ENCODE peak calls at places on chromosomes 3 and 15, in five cellular contexts. One of them, this sample, is unnamed.

GRCh38 chr3:160402249-160403027 is 3.0 kb downstream of the SMC4 start:
- DNase-seq in heart left ventricle: no peak
- DNase-seq in uterus: no peak
- DNase-seq in aorta: no peak
- DNase-seq in neural progenitor cell: no peak
- DNase-seq in this sample: no peak

GRCh38 chr3:186354100-186354499 is 7.9 kb downstream of the DGKG start:
- DNase-seq in heart left ventricle: no peak
- DNase-seq in uterus: no peak
- DNase-seq in aorta: no peak
- DNase-seq in neural progenitor cell: no peak
- DNase-seq in this sample: no peak

GRCh38 chr3:117322866-117323265 is 613.3 kb downstream of the TUSC7 start:
- DNase-seq in heart left ventricle: no peak
- DNase-seq in uterus: no peak
- DNase-seq in aorta: no peak
- DNase-seq in neural progenitor cell: peak
- DNase-seq in this sample: no peak

GRCh38 chr15:82968066-82968465 is 15.5 kb upstream of the HOMER2 start:
- DNase-seq in heart left ventricle: no peak
- DNase-seq in uterus: no peak
- DNase-seq in aorta: no peak
- DNase-seq in neural progenitor cell: no peak
- DNase-seq in this sample: no peak

GRCh38 chr15:40133544-40133943 is 24.9 kb upstream of the BMF start:
- DNase-seq in heart left ventricle: no peak
- DNase-seq in uterus: no peak
- DNase-seq in aorta: no peak
- DNase-seq in neural progenitor cell: no peak
- DNase-seq in this sample: no peak

GRCh38 chr3:139457066-139457465 is 19.2 kb downstream of the RBP2 start:
- DNase-seq in heart left ventricle: no peak
- DNase-seq in uterus: no peak
- DNase-seq in aorta: no peak
- DNase-seq in neural progenitor cell: no peak
- DNase-seq in this sample: no peak

GRCh38 chr3:162072656-162073055 is 576.0 kb downstream of the OTOL1 start:
- DNase-seq in heart left ventricle: no peak
- DNase-seq in uterus: no peak
- DNase-seq in aorta: no peak
- DNase-seq in neural progenitor cell: no peak
- DNase-seq in this sample: no peak

GRCh38 chr15:57866149-57866736 is 159.7 kb downstream of the POLR2M start:
- DNase-seq in heart left ventricle: peak
- DNase-seq in uterus: peak
- DNase-seq in aorta: peak
- DNase-seq in neural progenitor cell: peak
- DNase-seq in this sample: peak

GRCh38 chr3:161253711-161254110 is 32.6 kb downstream of the NMD3 start:
- DNase-seq in heart left ventricle: no peak
- DNase-seq in uterus: no peak
- DNase-seq in aorta: no peak
- DNase-seq in neural progenitor cell: no peak
- DNase-seq in this sample: no peak

GRCh38 chr15:64398575-64398974 is 10.9 kb downstream of the TRIP4 start:
- DNase-seq in heart left ventricle: no peak
- DNase-seq in uterus: no peak
- DNase-seq in aorta: no peak
- DNase-seq in neural progenitor cell: no peak
- DNase-seq in this sample: no peak

GRCh38 chr3:29176501-29176900 is 104.4 kb upstream of the RBMS3 start:
- DNase-seq in heart left ventricle: no peak
- DNase-seq in uterus: no peak
- DNase-seq in aorta: no peak
- DNase-seq in neural progenitor cell: peak
- DNase-seq in this sample: no peak

GRCh38 chr3:48832691-48833090 is 15.0 kb downstream of the PRKAR2A start:
- DNase-seq in heart left ventricle: no peak
- DNase-seq in uterus: no peak
- DNase-seq in aorta: no peak
- DNase-seq in neural progenitor cell: no peak
- DNase-seq in this sample: no peak

GRCh38 chr3:80017369-80017768 is 249.6 kb upstream of the ROBO1 start:
- DNase-seq in heart left ventricle: no peak
- DNase-seq in uterus: no peak
- DNase-seq in aorta: no peak
- DNase-seq in neural progenitor cell: no peak
- DNase-seq in this sample: no peak

GRCh38 chr3:127732303-127732702 is 59.6 kb downstream of the ABTB1 start:
- DNase-seq in heart left ventricle: no peak
- DNase-seq in uterus: no peak
- DNase-seq in aorta: no peak
- DNase-seq in neural progenitor cell: peak
- DNase-seq in this sample: no peak

GRCh38 chr3:155232605-155233004 is 60.9 kb downstream of the STRIT1 start:
- DNase-seq in heart left ventricle: peak
- DNase-seq in uterus: peak
- DNase-seq in aorta: peak
- DNase-seq in neural progenitor cell: no peak
- DNase-seq in this sample: no peak

GRCh38 chr15:63084806-63085205 is 36.9 kb upstream of the LACTB start:
- DNase-seq in heart left ventricle: no peak
- DNase-seq in uterus: no peak
- DNase-seq in aorta: no peak
- DNase-seq in neural progenitor cell: no peak
- DNase-seq in this sample: no peak

GRCh38 chr3:14393440-14394111 is 8.8 kb upstream of the SLC6A6 start:
- DNase-seq in heart left ventricle: no peak
- DNase-seq in uterus: no peak
- DNase-seq in aorta: no peak
- DNase-seq in neural progenitor cell: no peak
- DNase-seq in this sample: no peak

GRCh38 chr3:41290736-41291135 is 91.4 kb downstream of the CTNNB1 start:
- DNase-seq in heart left ventricle: no peak
- DNase-seq in uterus: no peak
- DNase-seq in aorta: no peak
- DNase-seq in neural progenitor cell: no peak
- DNase-seq in this sample: no peak

GRCh38 chr15:20646529-20647142 is 105.0 kb upstream of the GOLGA6L6 start:
- DNase-seq in heart left ventricle: no peak
- DNase-seq in uterus: no peak
- DNase-seq in aorta: no peak
- DNase-seq in neural progenitor cell: no peak
- DNase-seq in this sample: no peak

GRCh38 chr3:124229836-124230235 is 237.9 kb upstream of the ROPN1 start:
- DNase-seq in heart left ventricle: no peak
- DNase-seq in uterus: no peak
- DNase-seq in aorta: no peak
- DNase-seq in neural progenitor cell: no peak
- DNase-seq in this sample: no peak

GRCh38 chr15:91974321-91974720 is 120.8 kb downstream of the SLCO3A1 start:
- DNase-seq in heart left ventricle: no peak
- DNase-seq in uterus: no peak
- DNase-seq in aorta: no peak
- DNase-seq in neural progenitor cell: no peak
- DNase-seq in this sample: no peak

GRCh38 chr3:162978136-162978535 is 1481.5 kb downstream of the OTOL1 start:
- DNase-seq in heart left ventricle: no peak
- DNase-seq in uterus: no peak
- DNase-seq in aorta: no peak
- DNase-seq in neural progenitor cell: no peak
- DNase-seq in this sample: no peak

GRCh38 chr3:188185717-188186236 is 31.8 kb downstream of the LPP start:
- DNase-seq in heart left ventricle: peak
- DNase-seq in uterus: no peak
- DNase-seq in aorta: no peak
- DNase-seq in neural progenitor cell: peak
- DNase-seq in this sample: no peak

GRCh38 chr3:118991775-118992174 is 42.9 kb downstream of the IGSF11 start:
- DNase-seq in heart left ventricle: peak
- DNase-seq in uterus: no peak
- DNase-seq in aorta: no peak
- DNase-seq in neural progenitor cell: peak
- DNase-seq in this sample: no peak

GRCh38 chr3:106610362-106610997 is 741.7 kb upstream of the CBLB start:
- DNase-seq in heart left ventricle: no peak
- DNase-seq in uterus: no peak
- DNase-seq in aorta: no peak
- DNase-seq in neural progenitor cell: no peak
- DNase-seq in this sample: no peak

GRCh38 chr3:167913218-167913902 is 177.8 kb downstream of the SERPINI1 start:
- DNase-seq in heart left ventricle: no peak
- DNase-seq in uterus: peak
- DNase-seq in aorta: no peak
- DNase-seq in neural progenitor cell: peak
- DNase-seq in this sample: no peak

DNA sequence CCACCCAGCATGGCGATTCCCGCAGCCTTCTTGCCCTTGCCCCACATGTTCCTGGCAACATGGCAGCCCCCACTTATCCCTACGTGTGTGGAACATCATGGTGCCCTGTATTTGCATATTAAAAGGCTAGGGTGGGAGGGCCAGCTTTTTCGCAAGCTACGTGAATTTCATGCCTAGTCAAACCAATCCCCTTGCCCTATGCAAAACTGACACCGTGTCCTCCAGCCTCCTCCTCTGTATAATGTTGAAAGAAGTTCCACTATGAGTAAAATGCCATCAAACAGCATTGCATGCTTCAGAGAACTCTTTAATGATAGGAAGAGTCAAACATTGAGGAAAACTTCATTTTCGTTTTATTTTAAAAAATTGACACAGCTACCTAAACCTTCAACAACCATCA is 170.9 kb downstream of the IL1RAP start:
- DNase-seq in heart left ventricle: no peak
- DNase-seq in uterus: no peak
- DNase-seq in aorta: no peak
- DNase-seq in neural progenitor cell: no peak
- DNase-seq in this sample: no peak
- H3K27ac ChIP-seq in heart left ventricle: no peak
- H3K27ac ChIP-seq in uterus: no peak
- H3K27ac ChIP-seq in aorta: no peak
- H3K27ac ChIP-seq in neural progenitor cell: no peak
- H3K27ac ChIP-seq in this sample: no peak

DNA sequence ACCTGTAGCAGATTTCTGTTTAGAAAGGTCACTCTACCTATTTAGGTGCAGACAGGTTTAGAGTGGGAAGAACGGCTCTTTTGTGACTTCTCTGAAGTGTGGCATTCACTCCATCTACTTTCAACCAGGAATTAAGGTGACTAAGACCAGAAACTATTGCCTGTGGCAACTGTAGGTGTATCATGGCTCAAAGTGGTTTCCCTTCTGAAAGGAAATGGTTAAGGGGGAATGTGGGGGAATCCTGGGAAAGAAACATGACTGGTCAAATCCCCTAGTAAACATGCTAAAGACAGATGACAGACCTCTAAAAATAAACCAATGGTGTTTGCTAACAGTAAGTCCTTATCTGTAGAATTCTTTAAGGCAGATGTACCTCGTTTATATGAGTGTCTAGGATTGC is 57.0 kb downstream of the MEGF11 start:
- DNase-seq in heart left ventricle: no peak
- DNase-seq in uterus: no peak
- DNase-seq in aorta: no peak
- DNase-seq in neural progenitor cell: no peak
- DNase-seq in this sample: no peak
- H3K27ac ChIP-seq in heart left ventricle: no peak
- H3K27ac ChIP-seq in uterus: no peak
- H3K27ac ChIP-seq in aorta: no peak
- H3K27ac ChIP-seq in neural progenitor cell: no peak
- H3K27ac ChIP-seq in this sample: no peak

DNA sequence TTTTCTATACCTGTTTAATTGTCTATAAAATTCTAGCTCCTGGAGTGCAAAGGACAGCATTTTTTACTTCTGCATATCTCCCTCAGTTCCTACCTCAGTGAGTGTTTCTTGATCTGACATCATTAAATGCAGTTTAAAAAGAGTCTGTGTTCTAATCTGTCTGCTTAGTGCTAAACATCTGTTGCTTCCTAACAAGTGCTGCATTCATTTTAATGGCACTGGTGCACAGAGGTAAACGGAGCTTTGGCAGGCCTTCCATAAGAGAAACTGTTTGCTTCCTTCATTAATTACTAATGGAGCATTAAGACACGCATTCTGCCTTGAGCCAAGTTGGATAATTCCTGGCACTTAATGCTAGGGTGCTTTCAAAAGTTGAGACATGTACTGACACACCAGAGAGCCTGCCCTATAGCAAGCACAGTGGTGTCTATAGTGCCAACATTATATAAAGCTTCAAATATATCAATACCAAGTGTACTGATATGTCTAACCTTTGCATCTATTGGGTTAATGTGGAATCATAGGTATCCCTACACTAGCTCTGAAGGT is 34.7 kb downstream of the SCG5 start:
- DNase-seq in heart left ventricle: no peak
- DNase-seq in uterus: no peak
- DNase-seq in aorta: no peak
- DNase-seq in neural progenitor cell: no peak
- DNase-seq in this sample: no peak
- H3K27ac ChIP-seq in heart left ventricle: no peak
- H3K27ac ChIP-seq in uterus: no peak
- H3K27ac ChIP-seq in aorta: no peak
- H3K27ac ChIP-seq in neural progenitor cell: no peak
- H3K27ac ChIP-seq in this sample: no peak

GRCh38 chr15:38070778-38071177 is 136.3 kb downstream of the TMCO5A start:
- DNase-seq in heart left ventricle: no peak
- DNase-seq in uterus: no peak
- DNase-seq in aorta: no peak
- DNase-seq in neural progenitor cell: no peak
- DNase-seq in this sample: no peak

GRCh38 chr15:38069506-38069905 is 135.1 kb downstream of the TMCO5A start:
- DNase-seq in heart left ventricle: peak
- DNase-seq in uterus: peak
- DNase-seq in aorta: peak
- DNase-seq in neural progenitor cell: peak
- DNase-seq in this sample: no peak

GRCh38 chr15:38072007-38072506 is 137.6 kb downstream of the TMCO5A start:
- DNase-seq in heart left ventricle: no peak
- DNase-seq in uterus: no peak
- DNase-seq in aorta: peak
- DNase-seq in neural progenitor cell: no peak
- DNase-seq in this sample: no peak

GRCh38 chr15:38072507-38073277 is 138.3 kb downstream of the TMCO5A start:
- DNase-seq in heart left ventricle: peak
- DNase-seq in uterus: peak
- DNase-seq in aorta: peak
- DNase-seq in neural progenitor cell: peak
- DNase-seq in this sample: no peak

GRCh38 chr15:38071211-38071972 is 137.0 kb downstream of the TMCO5A start:
- DNase-seq in heart left ventricle: no peak
- DNase-seq in uterus: no peak
- DNase-seq in aorta: no peak
- DNase-seq in neural progenitor cell: no peak
- DNase-seq in this sample: no peak
- H3K27ac ChIP-seq in heart left ventricle: no peak
- H3K27ac ChIP-seq in uterus: peak
- H3K27ac ChIP-seq in aorta: no peak
- H3K27ac ChIP-seq in neural progenitor cell: no peak
- H3K27ac ChIP-seq in this sample: no peak